ENCODE peak calls at places on chromosome 17, in nine cellular contexts. E is T-cell; J is amygdala; K is EL; H is stimulated activated naive B cell treated with anti-CD40 and anti-IgM and Interleukin-4, amounts not matched to agents 10 μg/mL and 1 μg/mL and 100 μg/mL, for 72 hours; F is GM23248; N is HFF-Myc; S is fibroblast of lung; Z is stromal cell of bone marrow. Y is an unnamed sample.
A peak's percentile ranks its signal among the peaks of the same experiment; 100 is the strongest.

GRCh38 chr17:9213311-9213655 is 192.0 kb downstream of the NTN1 start:
- DNase-seq in H (no peak), K (no peak), N (no peak), S (no peak), E (no peak), Z (no peak), F (no peak), J (no peak), Y (no peak)

GRCh38 chr17:74970395-74970794 is 2.2 kb downstream of the HID1 start:
- DNase-seq in J (no peak), E (no peak), Z (no peak), F (no peak), N (no peak), K (no peak), H (no peak), S (no peak), Y (no peak)

GRCh38 chr17:4935650-4936049 is 3.6 kb downstream of the GP1BA start:
- DNase-seq in E (no peak), Z (no peak), J (no peak), N (no peak), F (no peak), K (no peak), S (no peak), H (no peak), Y (no peak)

GRCh38 chr17:394718-395095 is 42.1 kb upstream of the RPH3AL start:
- DNase-seq in Z (no peak), F (no peak), H (no peak), E (no peak), K (no peak), N (no peak), J (no peak), S (no peak), Y (no peak)

GRCh38 chr17:50267074-50267841 is 7.0 kb upstream of the TMEM92 start:
- DNase-seq in Z (no peak), F (peak; percentile 78), K (peak; percentile 41), S (peak; percentile 57), H (no peak), N (peak; percentile 63), J (no peak), E (no peak), Y (no peak)

GRCh38 chr17:75063201-75063600 is 16.2 kb downstream of the KCTD2 start:
- DNase-seq in Z (no peak), H (no peak), J (peak; percentile 8), F (no peak), E (no peak), S (no peak), K (no peak), N (no peak), Y (no peak)

GRCh38 chr17:47899643-47900042 is 3.6 kb downstream of the SP2 start:
- DNase-seq in F (no peak), E (no peak), K (no peak), H (no peak), S (no peak), Z (no peak), J (no peak), N (no peak), Y (no peak)

GRCh38 chr17:17511971-17512858 is 16.0 kb upstream of the RASD1 start:
- DNase-seq in N (peak; percentile 66), E (no peak), S (peak; percentile 83), J (no peak), Z (peak; percentile 83), F (peak; percentile 95), H (no peak), K (peak; percentile 98), Y (no peak)

GRCh38 chr17:34711646-34712045 is 132.3 kb downstream of the TMEM132E start:
- DNase-seq in N (no peak), J (no peak), H (no peak), S (no peak), Z (no peak), F (no peak), K (no peak), E (no peak), Y (peak; percentile 92)

GRCh38 chr17:41629826-41630670 is 5.7 kb upstream of the KRT17 start:
- DNase-seq in E (no peak), S (no peak), Z (no peak), H (no peak), F (no peak), K (no peak), J (no peak), N (no peak), Y (no peak)

GRCh38 chr17:65261682-65262636 is 124.8 kb downstream of the RGS9 start:
- DNase-seq in J (no peak), Z (peak; percentile 17), K (peak; percentile 39), F (peak; percentile 61), H (no peak), N (no peak), E (no peak), S (no peak), Y (no peak)

GRCh38 chr17:63961355-63962207 is 11.1 kb downstream of the SCN4A start:
- DNase-seq in S (peak; percentile 85), J (no peak), N (no peak), E (no peak), F (peak; percentile 85), K (peak; percentile 66), Z (no peak), H (peak; percentile 20), Y (no peak)

GRCh38 chr17:79664925-79665738 is 54.3 kb upstream of the RBFOX3 start:
- DNase-seq in N (no peak), Z (peak; percentile 4), J (peak; percentile 42), K (no peak), S (peak; percentile 67), E (no peak), F (peak; percentile 28), H (no peak), Y (peak; percentile 85)

GRCh38 chr17:2710804-2711607 is 558 bp downstream of the CLUH start:
- DNase-seq in Z (no peak), J (no peak), H (no peak), K (no peak), S (no peak), N (no peak), F (peak; percentile 62), E (no peak), Y (no peak)

GRCh38 chr17:9912146-9913099 is 7.4 kb upstream of the RCVRN start:
- DNase-seq in E (no peak), H (no peak), K (no peak), N (no peak), F (peak; percentile 40), Z (peak; percentile 14), S (no peak), J (peak; percentile 7), Y (no peak)

GRCh38 chr17:48024149-48025039 is 13.2 kb downstream of the COPZ2 start:
- DNase-seq in F (peak; percentile 83), K (peak; percentile 67), J (peak; percentile 50), S (no peak), E (no peak), Z (no peak), N (no peak), H (no peak), Y (no peak)

GRCh38 chr17:78390241-78391050 is 12.0 kb downstream of the PGS1 start:
- DNase-seq in K (peak; percentile 99), H (no peak), S (peak; percentile 94), N (peak; percentile 94), J (no peak), F (peak; percentile 97), E (no peak), Z (peak; percentile 49), Y (peak; percentile 96)

GRCh38 chr17:6170349-6170748 is 100.2 kb downstream of the WSCD1 start:
- DNase-seq in N (no peak), E (no peak), K (no peak), S (no peak), J (no peak), H (no peak), Z (no peak), F (no peak), Y (no peak)

GRCh38 chr17:5883775-5884665 is 186.2 kb upstream of the WSCD1 start:
- DNase-seq in E (no peak), F (no peak), K (peak; percentile 15), Z (no peak), N (no peak), H (no peak), J (no peak), S (no peak), Y (no peak)

GRCh38 chr17:18858567-18859245 is 775 bp downstream of the PRPSAP2 start:
- DNase-seq in J (no peak), H (no peak), S (no peak), F (peak; percentile 24), K (no peak), Z (no peak), E (no peak), N (no peak), Y (no peak)

GRCh38 chr17:8724451-8724850 is 20.2 kb downstream of the CCDC42 start:
- DNase-seq in Z (no peak), K (no peak), E (no peak), S (no peak), F (no peak), H (no peak), J (no peak), N (no peak), Y (no peak)

GRCh38 chr17:69560987-69561441 is 146.5 kb downstream of the MAP2K6 start:
- DNase-seq in K (peak; percentile 61), J (no peak), S (peak; percentile 6), Z (no peak), E (no peak), N (no peak), F (peak; percentile 66), H (no peak), Y (no peak)

GRCh38 chr17:30323895-30324319 is 9.9 kb downstream of the TMIGD1 start:
- DNase-seq in S (peak; percentile 53), J (no peak), H (no peak), K (peak; percentile 64), N (no peak), F (peak; percentile 33), Z (peak; percentile 30), E (no peak), Y (no peak)

GRCh38 chr17:14094676-14095075 is 25.4 kb downstream of the COX10 start:
- DNase-seq in J (no peak), N (no peak), K (no peak), Z (no peak), F (no peak), S (no peak), E (no peak), H (no peak), Y (no peak)

GRCh38 chr17:72390675-72391501 is 270.1 kb downstream of the SOX9 start:
- DNase-seq in H (no peak), K (peak; percentile 82), S (no peak), J (no peak), F (peak; percentile 71), E (no peak), Z (no peak), N (no peak), Y (no peak)